ENCODE peak calls at places on chromosomes 1 and 21, in six cellular contexts. T is keratinocyte, Y is neural progenitor cell, E is tibial nerve, C is IMR-90, R is foreskin keratinocyte. Z is an unnamed sample.

GRCh38 chr1:91708691-91709090 is 177.3 kb downstream of the TGFBR3 start:
- DNase-seq in T (no peak), Y (no peak), E (no peak), C (no peak), R (no peak), Z (no peak)

GRCh38 chr1:115680730-115681111 is 39.0 kb downstream of the VANGL1 start:
- DNase-seq in T (no peak), Y (no peak), E (no peak), C (no peak), R (no peak), Z (no peak)

GRCh38 chr1:199033709-199034108 is 394.9 kb downstream of the PTPRC start:
- DNase-seq in T (no peak), Y (no peak), E (no peak), C (no peak), R (no peak), Z (no peak)

GRCh38 chr1:168767885-168768584 is 39.0 kb upstream of the DPT start:
- DNase-seq in T (no peak), Y (no peak), E (no peak), C (peak; percentile 2), R (no peak), Z (peak; percentile 54)

GRCh38 chr1:41749992-41750745 is 168.6 kb downstream of the HIVEP3 start:
- DNase-seq in T (no peak), Y (no peak), E (no peak), C (no peak), R (no peak), Z (no peak)

GRCh38 chr1:5994713-5995621 is 2.7 kb upstream of the NPHP4 start:
- DNase-seq in T (no peak), Y (no peak), E (no peak), C (no peak), R (no peak), Z (no peak)

GRCh38 chr1:54069792-54070548 is 16.6 kb downstream of the TCEANC2 start:
- DNase-seq in T (no peak), Y (peak; percentile 30), E (no peak), C (peak; percentile 67), R (peak; percentile 8), Z (peak; percentile 69)

GRCh38 chr1:44810101-44810761 is 1.9 kb downstream of the BTBD19 start:
- DNase-seq in T (no peak), Y (no peak), E (peak; percentile 43), C (no peak), R (no peak), Z (peak; percentile 62)

GRCh38 chr1:170854677-170855076 is 80.7 kb upstream of the MROH9 start:
- DNase-seq in T (no peak), Y (no peak), E (no peak), C (no peak), R (no peak), Z (no peak)

GRCh38 chr1:201731142-201731541 is 97.8 kb upstream of the IPO9 start:
- DNase-seq in T (no peak), Y (no peak), E (no peak), C (no peak), R (no peak), Z (no peak)

GRCh38 chr1:212293579-212293978 is 8.4 kb downstream of the PPP2R5A start:
- DNase-seq in T (no peak), Y (no peak), E (no peak), C (peak; percentile 38), R (no peak), Z (no peak)

GRCh38 chr1:245298781-245299180 is 144.0 kb downstream of the KIF26B start:
- DNase-seq in T (no peak), Y (no peak), E (no peak), C (no peak), R (no peak), Z (peak; percentile 66)

GRCh38 chr1:44144962-44145756 is 3.7 kb upstream of the KLF18 start:
- DNase-seq in T (no peak), Y (no peak), E (no peak), C (peak; percentile 34), R (no peak), Z (peak; percentile 5)

GRCh38 chr21:45281411-45282282 is 6.0 kb downstream of the POFUT2 start:
- DNase-seq in T (no peak), Y (no peak), E (peak; percentile 10), C (no peak), R (no peak), Z (no peak)

GRCh38 chr1:181141431-181141910 is 53.0 kb downstream of the IER5 start:
- DNase-seq in T (no peak), Y (no peak), E (no peak), C (peak; percentile 95), R (no peak), Z (peak; percentile 80)

GRCh38 chr1:37471345-37472231 is 2.8 kb upstream of the ZC3H12A start:
- DNase-seq in T (peak; percentile 78), Y (peak; percentile 28), E (peak; percentile 51), C (peak; percentile 90), R (peak; percentile 64), Z (peak; percentile 93)

GRCh38 chr21:42091899-42092508 is 20.9 kb downstream of the UMODL1 start:
- DNase-seq in T (no peak), Y (peak; percentile 16), E (no peak), C (no peak), R (no peak), Z (no peak)

GRCh38 chr1:24896596-24897262 is 33.3 kb downstream of the RUNX3 start:
- DNase-seq in T (no peak), Y (no peak), E (no peak), C (no peak), R (no peak), Z (no peak)

GRCh38 chr1:151723726-151724370 is 2.5 kb downstream of the RIIAD1 start:
- DNase-seq in T (no peak), Y (no peak), E (no peak), C (no peak), R (no peak), Z (no peak)

GRCh38 chr1:226444901-226445300 is 37.0 kb upstream of the PARP1 start:
- DNase-seq in T (no peak), Y (no peak), E (no peak), C (no peak), R (no peak), Z (no peak)

GRCh38 chr1:201154389-201155165 is at the start of gene TMEM9:
- DNase-seq in T (peak; percentile 59), Y (peak; percentile 98), E (peak; percentile 97), C (peak; percentile 91), R (peak; percentile 54), Z (peak; percentile 94)

GRCh38 chr1:155113450-155113985 is 14.2 kb upstream of the EFNA1 start:
- DNase-seq in T (no peak), Y (no peak), E (no peak), C (no peak), R (no peak), Z (no peak)

GRCh38 chr1:39954261-39954869 is 580 bp upstream of the MFSD2A start:
- DNase-seq in T (no peak), Y (no peak), E (no peak), C (no peak), R (no peak), Z (no peak)

GRCh38 chr1:55375617-55376258 is 160.6 kb upstream of the USP24 start:
- DNase-seq in T (no peak), Y (peak; percentile 69), E (no peak), C (peak; percentile 47), R (no peak), Z (peak; percentile 46)

DNA sequence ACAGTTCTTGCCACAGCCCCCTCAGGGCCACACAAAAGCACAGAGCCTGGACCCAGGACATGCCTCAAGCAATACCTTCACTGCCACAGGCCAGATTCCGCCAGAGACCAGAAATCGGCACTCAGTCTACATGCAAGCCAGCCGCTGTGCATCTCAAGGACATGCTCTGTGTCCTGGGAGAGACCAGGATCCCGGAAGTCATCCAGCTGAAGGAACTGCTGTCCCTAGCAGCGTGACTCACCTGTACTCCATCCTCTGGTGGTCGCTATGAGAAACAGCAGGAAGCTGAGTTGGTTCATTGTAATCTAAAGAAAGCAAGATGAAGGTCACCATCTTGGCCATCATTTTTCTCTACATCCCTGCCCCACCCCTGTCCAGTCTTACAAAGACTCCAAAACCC is 401 bp downstream of the ITLN1 start:
- DNase-seq in T (no peak), Y (peak; percentile 12), E (no peak), C (no peak), R (no peak), Z (no peak)
- TF ChIP-seq CTCF in T (peak; percentile 60), Y (peak; percentile 26), E (no peak), C (no peak), R (peak; percentile 41), Z (no peak)

GRCh38 chr1:101136739-101137138 is 100.1 kb upstream of the S1PR1 start:
- DNase-seq in T (no peak), Y (peak; percentile 26), E (no peak), C (peak; percentile 19), R (no peak), Z (peak; percentile 46)
- TF ChIP-seq CTCF in T (no peak), Y (peak; percentile 48), E (no peak), C (peak; percentile 35), R (peak; percentile 25), Z (peak; percentile 33)

GRCh38 chr1:233251321-233251720 is 44.2 kb downstream of the PCNX2 start:
- DNase-seq in T (no peak), Y (no peak), E (no peak), C (no peak), R (no peak), Z (no peak)
- TF ChIP-seq CTCF in T (no peak), Y (no peak), E (no peak), C (no peak), R (no peak), Z (no peak)

GRCh38 chr1:22862752-22863151 is 109.9 kb downstream of the LACTBL1 start:
- DNase-seq in T (no peak), Y (no peak), E (no peak), C (no peak), R (no peak), Z (no peak)
- TF ChIP-seq CTCF in T (no peak), Y (no peak), E (no peak), C (no peak), R (no peak), Z (no peak)